ENCODE peak calls at places on chromosomes 1 and 21, in seven cellular contexts. One of them, this sample, is unnamed.

GRCh38 chr1:77541162-77541545 is 141.3 kb downstream of the ZZZ3 start:
- DNase-seq in AG04449: no peak
- DNase-seq in stimulated activated CD4-positive, alpha-beta T cell treated with anti-CD3 and anti-CD28 coated beads, Interleukin-1b, Interleukin-23, amount 100 ng/mL, for 1 hour: no peak
- DNase-seq in activated T-helper 1 cell treated with Interleukin-2 at 50 U/mL for 16 hours: no peak
- DNase-seq in tibial nerve: no peak
- DNase-seq in CD4-positive, CD25-positive, alpha-beta regulatory T cell: no peak
- DNase-seq in mucosa of gallbladder: no peak
- DNase-seq in this sample: no peak

GRCh38 chr1:167431261-167431908 is 86.9 kb downstream of the CD247 start:
- DNase-seq in CD4-positive, CD25-positive, alpha-beta regulatory T cell: no peak
- DNase-seq in stimulated activated CD4-positive, alpha-beta T cell treated with anti-CD3 and anti-CD28 coated beads, Interleukin-1b, Interleukin-23, amount 100 ng/mL, for 1 hour: no peak
- DNase-seq in tibial nerve: no peak
- DNase-seq in activated T-helper 1 cell treated with Interleukin-2 at 50 U/mL for 16 hours: no peak
- DNase-seq in AG04449: no peak
- DNase-seq in mucosa of gallbladder: no peak
- DNase-seq in this sample: no peak

GRCh38 chr21:44301961-44302406 is 2.1 kb downstream of the PFKL start:
- DNase-seq in activated T-helper 1 cell treated with Interleukin-2 at 50 U/mL for 16 hours: no peak
- DNase-seq in AG04449: no peak
- DNase-seq in stimulated activated CD4-positive, alpha-beta T cell treated with anti-CD3 and anti-CD28 coated beads, Interleukin-1b, Interleukin-23, amount 100 ng/mL, for 1 hour: no peak
- DNase-seq in CD4-positive, CD25-positive, alpha-beta regulatory T cell: no peak
- DNase-seq in tibial nerve: no peak
- DNase-seq in mucosa of gallbladder: no peak
- DNase-seq in this sample: no peak

GRCh38 chr1:54485417-54485816 is 62.6 kb upstream of the ACOT11 start:
- DNase-seq in stimulated activated CD4-positive, alpha-beta T cell treated with anti-CD3 and anti-CD28 coated beads, Interleukin-1b, Interleukin-23, amount 100 ng/mL, for 1 hour: no peak
- DNase-seq in activated T-helper 1 cell treated with Interleukin-2 at 50 U/mL for 16 hours: no peak
- DNase-seq in AG04449: no peak
- DNase-seq in tibial nerve: no peak
- DNase-seq in CD4-positive, CD25-positive, alpha-beta regulatory T cell: no peak
- DNase-seq in mucosa of gallbladder: no peak
- DNase-seq in this sample: no peak

GRCh38 chr1:81545734-81546133 is 255.0 kb upstream of the ADGRL2 start:
- DNase-seq in tibial nerve: no peak
- DNase-seq in mucosa of gallbladder: no peak
- DNase-seq in CD4-positive, CD25-positive, alpha-beta regulatory T cell: no peak
- DNase-seq in activated T-helper 1 cell treated with Interleukin-2 at 50 U/mL for 16 hours: no peak
- DNase-seq in stimulated activated CD4-positive, alpha-beta T cell treated with anti-CD3 and anti-CD28 coated beads, Interleukin-1b, Interleukin-23, amount 100 ng/mL, for 1 hour: no peak
- DNase-seq in AG04449: no peak
- DNase-seq in this sample: no peak

GRCh38 chr1:155134858-155135415 is 715 bp upstream of the SLC50A1 start:
- DNase-seq in activated T-helper 1 cell treated with Interleukin-2 at 50 U/mL for 16 hours: no peak
- DNase-seq in tibial nerve: peak
- DNase-seq in mucosa of gallbladder: peak
- DNase-seq in stimulated activated CD4-positive, alpha-beta T cell treated with anti-CD3 and anti-CD28 coated beads, Interleukin-1b, Interleukin-23, amount 100 ng/mL, for 1 hour: peak
- DNase-seq in AG04449: peak
- DNase-seq in CD4-positive, CD25-positive, alpha-beta regulatory T cell: no peak
- DNase-seq in this sample: peak

GRCh38 chr1:12480748-12481362 is 137.2 kb downstream of the DHRS3 start:
- DNase-seq in mucosa of gallbladder: peak
- DNase-seq in CD4-positive, CD25-positive, alpha-beta regulatory T cell: no peak
- DNase-seq in tibial nerve: no peak
- DNase-seq in activated T-helper 1 cell treated with Interleukin-2 at 50 U/mL for 16 hours: no peak
- DNase-seq in stimulated activated CD4-positive, alpha-beta T cell treated with anti-CD3 and anti-CD28 coated beads, Interleukin-1b, Interleukin-23, amount 100 ng/mL, for 1 hour: no peak
- DNase-seq in AG04449: peak
- DNase-seq in this sample: peak

GRCh38 chr1:43241352-43241953 is 28.3 kb upstream of the TMEM125 start:
- DNase-seq in AG04449: no peak
- DNase-seq in tibial nerve: no peak
- DNase-seq in stimulated activated CD4-positive, alpha-beta T cell treated with anti-CD3 and anti-CD28 coated beads, Interleukin-1b, Interleukin-23, amount 100 ng/mL, for 1 hour: no peak
- DNase-seq in CD4-positive, CD25-positive, alpha-beta regulatory T cell: no peak
- DNase-seq in activated T-helper 1 cell treated with Interleukin-2 at 50 U/mL for 16 hours: no peak
- DNase-seq in mucosa of gallbladder: no peak
- DNase-seq in this sample: no peak

GRCh38 chr21:34027727-34028461 is 45.5 kb upstream of the MRPS6 start:
- DNase-seq in mucosa of gallbladder: no peak
- DNase-seq in activated T-helper 1 cell treated with Interleukin-2 at 50 U/mL for 16 hours: no peak
- DNase-seq in tibial nerve: no peak
- DNase-seq in CD4-positive, CD25-positive, alpha-beta regulatory T cell: no peak
- DNase-seq in stimulated activated CD4-positive, alpha-beta T cell treated with anti-CD3 and anti-CD28 coated beads, Interleukin-1b, Interleukin-23, amount 100 ng/mL, for 1 hour: no peak
- DNase-seq in AG04449: no peak
- DNase-seq in this sample: no peak

GRCh38 chr1:242005866-242006565 is 7.1 kb upstream of the MAP1LC3C start:
- DNase-seq in mucosa of gallbladder: no peak
- DNase-seq in CD4-positive, CD25-positive, alpha-beta regulatory T cell: no peak
- DNase-seq in activated T-helper 1 cell treated with Interleukin-2 at 50 U/mL for 16 hours: no peak
- DNase-seq in tibial nerve: no peak
- DNase-seq in AG04449: no peak
- DNase-seq in stimulated activated CD4-positive, alpha-beta T cell treated with anti-CD3 and anti-CD28 coated beads, Interleukin-1b, Interleukin-23, amount 100 ng/mL, for 1 hour: no peak
- DNase-seq in this sample: peak

GRCh38 chr1:4172659-4173599 is 272.9 kb upstream of the C1orf174 start:
- DNase-seq in mucosa of gallbladder: no peak
- DNase-seq in AG04449: no peak
- DNase-seq in tibial nerve: no peak
- DNase-seq in stimulated activated CD4-positive, alpha-beta T cell treated with anti-CD3 and anti-CD28 coated beads, Interleukin-1b, Interleukin-23, amount 100 ng/mL, for 1 hour: no peak
- DNase-seq in CD4-positive, CD25-positive, alpha-beta regulatory T cell: no peak
- DNase-seq in activated T-helper 1 cell treated with Interleukin-2 at 50 U/mL for 16 hours: no peak
- DNase-seq in this sample: peak

GRCh38 chr1:8874230-8875201 is 4.0 kb downstream of the ENO1 start:
- DNase-seq in mucosa of gallbladder: no peak
- DNase-seq in tibial nerve: no peak
- DNase-seq in AG04449: no peak
- DNase-seq in stimulated activated CD4-positive, alpha-beta T cell treated with anti-CD3 and anti-CD28 coated beads, Interleukin-1b, Interleukin-23, amount 100 ng/mL, for 1 hour: no peak
- DNase-seq in activated T-helper 1 cell treated with Interleukin-2 at 50 U/mL for 16 hours: no peak
- DNase-seq in CD4-positive, CD25-positive, alpha-beta regulatory T cell: no peak
- DNase-seq in this sample: no peak

GRCh38 chr1:10975567-10976326 is 36.7 kb upstream of the TARDBP start:
- DNase-seq in mucosa of gallbladder: peak
- DNase-seq in CD4-positive, CD25-positive, alpha-beta regulatory T cell: no peak
- DNase-seq in AG04449: peak
- DNase-seq in activated T-helper 1 cell treated with Interleukin-2 at 50 U/mL for 16 hours: no peak
- DNase-seq in tibial nerve: peak
- DNase-seq in stimulated activated CD4-positive, alpha-beta T cell treated with anti-CD3 and anti-CD28 coated beads, Interleukin-1b, Interleukin-23, amount 100 ng/mL, for 1 hour: no peak
- DNase-seq in this sample: peak

GRCh38 chr1:238606896-238607295 is 716.2 kb upstream of the ZP4 start:
- DNase-seq in stimulated activated CD4-positive, alpha-beta T cell treated with anti-CD3 and anti-CD28 coated beads, Interleukin-1b, Interleukin-23, amount 100 ng/mL, for 1 hour: no peak
- DNase-seq in tibial nerve: no peak
- DNase-seq in activated T-helper 1 cell treated with Interleukin-2 at 50 U/mL for 16 hours: no peak
- DNase-seq in AG04449: no peak
- DNase-seq in mucosa of gallbladder: no peak
- DNase-seq in CD4-positive, CD25-positive, alpha-beta regulatory T cell: no peak
- DNase-seq in this sample: no peak

GRCh38 chr1:193185861-193186714 is at the start of gene B3GALT2:
- DNase-seq in CD4-positive, CD25-positive, alpha-beta regulatory T cell: peak
- DNase-seq in AG04449: no peak
- DNase-seq in mucosa of gallbladder: peak
- DNase-seq in stimulated activated CD4-positive, alpha-beta T cell treated with anti-CD3 and anti-CD28 coated beads, Interleukin-1b, Interleukin-23, amount 100 ng/mL, for 1 hour: no peak
- DNase-seq in activated T-helper 1 cell treated with Interleukin-2 at 50 U/mL for 16 hours: peak
- DNase-seq in tibial nerve: no peak
- DNase-seq in this sample: peak

GRCh38 chr1:204578867-204579664 is 62.9 kb downstream of the MDM4 start:
- DNase-seq in activated T-helper 1 cell treated with Interleukin-2 at 50 U/mL for 16 hours: no peak
- DNase-seq in CD4-positive, CD25-positive, alpha-beta regulatory T cell: peak
- DNase-seq in stimulated activated CD4-positive, alpha-beta T cell treated with anti-CD3 and anti-CD28 coated beads, Interleukin-1b, Interleukin-23, amount 100 ng/mL, for 1 hour: no peak
- DNase-seq in AG04449: no peak
- DNase-seq in tibial nerve: no peak
- DNase-seq in mucosa of gallbladder: no peak
- DNase-seq in this sample: peak

GRCh38 chr1:19436716-19437476 is 48.4 kb downstream of the CAPZB start:
- DNase-seq in CD4-positive, CD25-positive, alpha-beta regulatory T cell: no peak
- DNase-seq in AG04449: no peak
- DNase-seq in activated T-helper 1 cell treated with Interleukin-2 at 50 U/mL for 16 hours: no peak
- DNase-seq in mucosa of gallbladder: peak
- DNase-seq in tibial nerve: peak
- DNase-seq in stimulated activated CD4-positive, alpha-beta T cell treated with anti-CD3 and anti-CD28 coated beads, Interleukin-1b, Interleukin-23, amount 100 ng/mL, for 1 hour: no peak
- DNase-seq in this sample: no peak

GRCh38 chr1:162200096-162200847 is 130.8 kb downstream of the NOS1AP start:
- DNase-seq in AG04449: no peak
- DNase-seq in tibial nerve: no peak
- DNase-seq in stimulated activated CD4-positive, alpha-beta T cell treated with anti-CD3 and anti-CD28 coated beads, Interleukin-1b, Interleukin-23, amount 100 ng/mL, for 1 hour: no peak
- DNase-seq in activated T-helper 1 cell treated with Interleukin-2 at 50 U/mL for 16 hours: no peak
- DNase-seq in CD4-positive, CD25-positive, alpha-beta regulatory T cell: no peak
- DNase-seq in mucosa of gallbladder: no peak
- DNase-seq in this sample: no peak

GRCh38 chr1:202274611-202275010 is 67.1 kb downstream of the UBE2T start:
- DNase-seq in CD4-positive, CD25-positive, alpha-beta regulatory T cell: peak
- DNase-seq in tibial nerve: no peak
- DNase-seq in mucosa of gallbladder: no peak
- DNase-seq in activated T-helper 1 cell treated with Interleukin-2 at 50 U/mL for 16 hours: peak
- DNase-seq in AG04449: no peak
- DNase-seq in stimulated activated CD4-positive, alpha-beta T cell treated with anti-CD3 and anti-CD28 coated beads, Interleukin-1b, Interleukin-23, amount 100 ng/mL, for 1 hour: no peak
- DNase-seq in this sample: peak

GRCh38 chr1:220529530-220529920 is 1.6 kb downstream of the MARK1 start:
- DNase-seq in AG04449: no peak
- DNase-seq in tibial nerve: no peak
- DNase-seq in CD4-positive, CD25-positive, alpha-beta regulatory T cell: no peak
- DNase-seq in mucosa of gallbladder: no peak
- DNase-seq in activated T-helper 1 cell treated with Interleukin-2 at 50 U/mL for 16 hours: no peak
- DNase-seq in stimulated activated CD4-positive, alpha-beta T cell treated with anti-CD3 and anti-CD28 coated beads, Interleukin-1b, Interleukin-23, amount 100 ng/mL, for 1 hour: no peak
- DNase-seq in this sample: no peak

This sample was measured in SK-MEL-5.